ENCODE peak calls at places on chromosome 12, in seven cellular contexts. One of them, this sample, is unnamed.

GRCh38 chr12:9041321-9041720 is 52.0 kb downstream of the KLRG1 start:
- DNase-seq in AG04450: no peak
- DNase-seq in heart left ventricle: peak; percentile 27
- DNase-seq in cardiac muscle cell: peak; percentile 2
- DNase-seq in bronchial epithelial cell: no peak
- DNase-seq in ovary: no peak
- DNase-seq in IMR-90: peak; percentile 17
- DNase-seq in this sample: peak; percentile 24

GRCh38 chr12:53300187-53300586 is 692 bp downstream of the MYG1 start:
- DNase-seq in AG04450: peak; percentile 21
- DNase-seq in heart left ventricle: no peak
- DNase-seq in cardiac muscle cell: peak; percentile 57
- DNase-seq in bronchial epithelial cell: no peak
- DNase-seq in ovary: no peak
- DNase-seq in IMR-90: peak; percentile 77
- DNase-seq in this sample: peak; percentile 29

GRCh38 chr12:80935076-80935475 is 2.7 kb downstream of the LIN7A start:
- DNase-seq in AG04450: no peak
- DNase-seq in heart left ventricle: no peak
- DNase-seq in cardiac muscle cell: no peak
- DNase-seq in bronchial epithelial cell: no peak
- DNase-seq in ovary: no peak
- DNase-seq in IMR-90: no peak
- DNase-seq in this sample: no peak

GRCh38 chr12:3042394-3042793 is 34.8 kb upstream of the TSPAN9 start:
- DNase-seq in AG04450: no peak
- DNase-seq in heart left ventricle: no peak
- DNase-seq in cardiac muscle cell: no peak
- DNase-seq in bronchial epithelial cell: no peak
- DNase-seq in ovary: no peak
- DNase-seq in IMR-90: no peak
- DNase-seq in this sample: no peak

GRCh38 chr12:31834158-31834557 is 105.3 kb upstream of the AMN1 start:
- DNase-seq in AG04450: no peak
- DNase-seq in heart left ventricle: no peak
- DNase-seq in cardiac muscle cell: no peak
- DNase-seq in bronchial epithelial cell: no peak
- DNase-seq in ovary: no peak
- DNase-seq in IMR-90: no peak
- DNase-seq in this sample: no peak

GRCh38 chr12:109387425-109388166 is 39.9 kb downstream of the MYO1H start:
- DNase-seq in AG04450: no peak
- DNase-seq in heart left ventricle: no peak
- DNase-seq in cardiac muscle cell: peak; percentile 39
- DNase-seq in bronchial epithelial cell: peak; percentile 13
- DNase-seq in ovary: no peak
- DNase-seq in IMR-90: peak; percentile 13
- DNase-seq in this sample: peak; percentile 8

GRCh38 chr12:47801170-47801903 is 18.4 kb downstream of the HDAC7 start:
- DNase-seq in AG04450: no peak
- DNase-seq in heart left ventricle: peak; percentile 61
- DNase-seq in cardiac muscle cell: no peak
- DNase-seq in bronchial epithelial cell: no peak
- DNase-seq in ovary: no peak
- DNase-seq in IMR-90: no peak
- DNase-seq in this sample: no peak

GRCh38 chr12:4001869-4002268 is 128.7 kb upstream of the PARP11 start:
- DNase-seq in AG04450: no peak
- DNase-seq in heart left ventricle: no peak
- DNase-seq in cardiac muscle cell: no peak
- DNase-seq in bronchial epithelial cell: no peak
- DNase-seq in ovary: no peak
- DNase-seq in IMR-90: no peak
- DNase-seq in this sample: no peak

GRCh38 chr12:106976668-106977067 is 10.3 kb downstream of the MTERF2 start:
- DNase-seq in AG04450: no peak
- DNase-seq in heart left ventricle: no peak
- DNase-seq in cardiac muscle cell: no peak
- DNase-seq in bronchial epithelial cell: no peak
- DNase-seq in ovary: no peak
- DNase-seq in IMR-90: peak; percentile 28
- DNase-seq in this sample: no peak

GRCh38 chr12:75364918-75365317 is 26.0 kb upstream of the GLIPR1L2 start:
- DNase-seq in AG04450: no peak
- DNase-seq in heart left ventricle: no peak
- DNase-seq in cardiac muscle cell: peak; percentile 45
- DNase-seq in bronchial epithelial cell: no peak
- DNase-seq in ovary: no peak
- DNase-seq in IMR-90: peak; percentile 18
- DNase-seq in this sample: no peak

GRCh38 chr12:76670776-76671175 is 93.1 kb upstream of the ZDHHC17 start:
- DNase-seq in AG04450: peak; percentile 48
- DNase-seq in heart left ventricle: no peak
- DNase-seq in cardiac muscle cell: no peak
- DNase-seq in bronchial epithelial cell: peak; percentile 18
- DNase-seq in ovary: no peak
- DNase-seq in IMR-90: peak; percentile 80
- DNase-seq in this sample: peak; percentile 26

GRCh38 chr12:113062502-113063395 is 6.2 kb downstream of the DTX1 start:
- DNase-seq in AG04450: no peak
- DNase-seq in heart left ventricle: no peak
- DNase-seq in cardiac muscle cell: peak; percentile 9
- DNase-seq in bronchial epithelial cell: no peak
- DNase-seq in ovary: no peak
- DNase-seq in IMR-90: no peak
- DNase-seq in this sample: peak; percentile 32

GRCh38 chr12:82862069-82862841 is 175.5 kb downstream of the TMTC2 start:
- DNase-seq in AG04450: no peak
- DNase-seq in heart left ventricle: no peak
- DNase-seq in cardiac muscle cell: peak; percentile 63
- DNase-seq in bronchial epithelial cell: no peak
- DNase-seq in ovary: no peak
- DNase-seq in IMR-90: peak; percentile 2
- DNase-seq in this sample: peak; percentile 43

GRCh38 chr12:131511391-131511802 is 199.5 kb upstream of the SFSWAP start:
- DNase-seq in AG04450: no peak
- DNase-seq in heart left ventricle: no peak
- DNase-seq in cardiac muscle cell: peak; percentile 15
- DNase-seq in bronchial epithelial cell: peak; percentile 83
- DNase-seq in ovary: no peak
- DNase-seq in IMR-90: no peak
- DNase-seq in this sample: no peak

GRCh38 chr12:10749700-10750384 is 26.7 kb upstream of the YBX3 start:
- DNase-seq in AG04450: peak; percentile 86
- DNase-seq in heart left ventricle: peak; percentile 73
- DNase-seq in cardiac muscle cell: peak; percentile 96
- DNase-seq in bronchial epithelial cell: peak; percentile 92
- DNase-seq in ovary: peak; percentile 72
- DNase-seq in IMR-90: peak; percentile 97
- DNase-seq in this sample: peak; percentile 96

GRCh38 chr12:52622349-52622748 is 4.0 kb upstream of the KRT73 start:
- DNase-seq in AG04450: no peak
- DNase-seq in heart left ventricle: no peak
- DNase-seq in cardiac muscle cell: no peak
- DNase-seq in bronchial epithelial cell: no peak
- DNase-seq in ovary: no peak
- DNase-seq in IMR-90: no peak
- DNase-seq in this sample: no peak

GRCh38 chr12:122994140-122994675 is 13.7 kb downstream of the ARL6IP4 start:
- DNase-seq in AG04450: no peak
- DNase-seq in heart left ventricle: no peak
- DNase-seq in cardiac muscle cell: no peak
- DNase-seq in bronchial epithelial cell: no peak
- DNase-seq in ovary: no peak
- DNase-seq in IMR-90: no peak
- DNase-seq in this sample: no peak

GRCh38 chr12:82479511-82479910 is 121.2 kb downstream of the METTL25 start:
- DNase-seq in AG04450: peak; percentile 1
- DNase-seq in heart left ventricle: no peak
- DNase-seq in cardiac muscle cell: peak; percentile 76
- DNase-seq in bronchial epithelial cell: peak; percentile 77
- DNase-seq in ovary: no peak
- DNase-seq in IMR-90: peak; percentile 59
- DNase-seq in this sample: peak; percentile 63

GRCh38 chr12:127162902-127163301 is 1104.1 kb upstream of the TMEM132C start:
- DNase-seq in AG04450: no peak
- DNase-seq in heart left ventricle: no peak
- DNase-seq in cardiac muscle cell: peak; percentile 14
- DNase-seq in bronchial epithelial cell: peak; percentile 76
- DNase-seq in ovary: no peak
- DNase-seq in IMR-90: peak; percentile 53
- DNase-seq in this sample: peak; percentile 77

GRCh38 chr12:79375050-79375449 is 315.7 kb downstream of the PAWR start:
- DNase-seq in AG04450: no peak
- DNase-seq in heart left ventricle: no peak
- DNase-seq in cardiac muscle cell: no peak
- DNase-seq in bronchial epithelial cell: peak; percentile 68
- DNase-seq in ovary: no peak
- DNase-seq in IMR-90: no peak
- DNase-seq in this sample: no peak

GRCh38 chr12:113392988-113393579 is 10.6 kb downstream of the SDS start:
- DNase-seq in AG04450: no peak
- DNase-seq in heart left ventricle: no peak
- DNase-seq in cardiac muscle cell: peak; percentile 44
- DNase-seq in bronchial epithelial cell: no peak
- DNase-seq in ovary: peak; percentile 45
- DNase-seq in IMR-90: no peak
- DNase-seq in this sample: no peak

GRCh38 chr12:22683131-22683530 is 58.2 kb downstream of the ETNK1 start:
- DNase-seq in AG04450: no peak
- DNase-seq in heart left ventricle: no peak
- DNase-seq in cardiac muscle cell: no peak
- DNase-seq in bronchial epithelial cell: no peak
- DNase-seq in ovary: no peak
- DNase-seq in IMR-90: no peak
- DNase-seq in this sample: no peak

GRCh38 chr12:30796891-30797371 is 42.2 kb upstream of the CAPRIN2 start:
- DNase-seq in AG04450: no peak
- DNase-seq in heart left ventricle: peak; percentile 9
- DNase-seq in cardiac muscle cell: peak; percentile 31
- DNase-seq in bronchial epithelial cell: peak; percentile 42
- DNase-seq in ovary: no peak
- DNase-seq in IMR-90: peak; percentile 47
- DNase-seq in this sample: peak; percentile 45
- H3K4me3 ChIP-seq in AG04450: peak overlapping the region; percentile 77
- H3K4me3 ChIP-seq in heart left ventricle: peak overlapping the region; percentile 54
- H3K4me3 ChIP-seq in cardiac muscle cell: peak overlapping the region; percentile 50
- H3K4me3 ChIP-seq in bronchial epithelial cell: peak overlapping the region; percentile 76
- H3K4me3 ChIP-seq in ovary: peak overlapping the region; percentile 46
- H3K4me3 ChIP-seq in IMR-90: peak overlapping the region; percentile 61
- H3K4me3 ChIP-seq in this sample: peak overlapping the region; percentile 52

GRCh38 chr12:94754653-94755052 is 104.3 kb upstream of the TMCC3 start:
- DNase-seq in AG04450: no peak
- DNase-seq in heart left ventricle: no peak
- DNase-seq in cardiac muscle cell: no peak
- DNase-seq in bronchial epithelial cell: no peak
- DNase-seq in ovary: no peak
- DNase-seq in IMR-90: no peak
- DNase-seq in this sample: no peak
- TF ChIP-seq CTCF in AG04450: peak; percentile 35
- TF ChIP-seq CTCF in heart left ventricle: peak; percentile 34
- TF ChIP-seq CTCF in cardiac muscle cell: peak; percentile 44
- TF ChIP-seq CTCF in bronchial epithelial cell: peak; percentile 18
- TF ChIP-seq CTCF in ovary: no peak
- TF ChIP-seq CTCF in IMR-90: peak; percentile 24
- TF ChIP-seq CTCF in this sample: peak; percentile 24

GRCh38 chr12:6788972-6789905 is at the start of gene CD4:
- DNase-seq in AG04450: no peak
- DNase-seq in heart left ventricle: peak; percentile 64
- DNase-seq in cardiac muscle cell: no peak
- DNase-seq in bronchial epithelial cell: no peak
- DNase-seq in ovary: no peak
- DNase-seq in IMR-90: no peak
- DNase-seq in this sample: no peak
- H3K4me3 ChIP-seq in AG04450: peak within 1 kb of the TSS; percentile 50
- H3K4me3 ChIP-seq in heart left ventricle: peak within 1 kb of the TSS; percentile 40
- H3K4me3 ChIP-seq in cardiac muscle cell: no peak within 1 kb of the TSS
- H3K4me3 ChIP-seq in bronchial epithelial cell: no peak within 1 kb of the TSS
- H3K4me3 ChIP-seq in ovary: no peak within 1 kb of the TSS
- H3K4me3 ChIP-seq in IMR-90: peak within 1 kb of the TSS; percentile 42
- H3K4me3 ChIP-seq in this sample: no peak within 1 kb of the TSS

DNA sequence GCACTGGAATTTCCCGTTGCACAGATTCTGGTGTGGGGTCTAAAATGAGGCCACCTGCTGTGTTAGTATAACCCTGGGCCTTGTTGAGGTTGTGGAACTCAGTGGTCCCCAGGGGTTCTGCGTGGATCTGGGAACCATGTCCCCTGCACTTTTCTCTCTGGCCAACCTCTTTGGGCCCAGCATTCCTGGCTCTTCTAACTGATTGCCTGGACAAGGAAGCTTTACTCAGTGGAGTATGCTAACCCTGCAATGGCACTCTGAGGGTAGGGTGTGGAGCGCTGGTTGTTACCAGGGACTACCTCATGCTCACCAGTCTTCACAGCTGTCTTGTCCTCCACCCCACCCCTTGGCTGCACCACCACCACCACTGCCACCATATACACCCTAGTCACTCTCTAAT is 39.2 kb downstream of the CPM start:
- DNase-seq in AG04450: no peak
- DNase-seq in heart left ventricle: no peak
- DNase-seq in cardiac muscle cell: no peak
- DNase-seq in bronchial epithelial cell: no peak
- DNase-seq in ovary: no peak
- DNase-seq in IMR-90: no peak
- DNase-seq in this sample: no peak
- TF ChIP-seq CTCF in AG04450: no peak
- TF ChIP-seq CTCF in heart left ventricle: no peak
- TF ChIP-seq CTCF in cardiac muscle cell: no peak
- TF ChIP-seq CTCF in bronchial epithelial cell: no peak
- TF ChIP-seq CTCF in ovary: no peak
- TF ChIP-seq CTCF in IMR-90: no peak
- TF ChIP-seq CTCF in this sample: no peak

DNA sequence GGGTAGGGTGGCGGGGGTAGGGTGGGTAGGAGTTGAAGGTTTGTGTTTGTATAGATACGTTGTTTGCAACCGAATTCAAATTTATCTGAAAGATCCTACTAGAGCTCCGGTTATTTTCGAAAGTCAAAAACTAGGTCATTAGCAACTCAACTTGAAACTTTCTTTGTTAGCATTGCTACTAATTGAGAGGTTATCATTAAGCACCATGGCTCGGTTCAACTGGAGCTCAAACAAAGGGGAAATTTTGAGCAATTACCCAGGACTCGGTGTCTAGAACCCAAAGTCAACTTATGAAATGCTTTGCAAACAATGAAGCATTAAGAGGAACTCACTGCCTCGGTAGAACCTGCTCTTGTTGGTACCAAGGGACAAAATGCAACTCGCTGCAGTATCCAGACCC is 207.7 kb downstream of the BCAT1 start:
- DNase-seq in AG04450: no peak
- DNase-seq in heart left ventricle: no peak
- DNase-seq in cardiac muscle cell: no peak
- DNase-seq in bronchial epithelial cell: no peak
- DNase-seq in ovary: no peak
- DNase-seq in IMR-90: no peak
- DNase-seq in this sample: no peak
- H3K4me3 ChIP-seq in AG04450: no peak overlapping the region
- H3K4me3 ChIP-seq in heart left ventricle: no peak overlapping the region
- H3K4me3 ChIP-seq in cardiac muscle cell: no peak overlapping the region
- H3K4me3 ChIP-seq in bronchial epithelial cell: no peak overlapping the region
- H3K4me3 ChIP-seq in ovary: no peak overlapping the region
- H3K4me3 ChIP-seq in IMR-90: no peak overlapping the region
- H3K4me3 ChIP-seq in this sample: no peak overlapping the region

This sample was measured in astrocyte of the spinal cord.